ENCODE peak calls at places on chromosomes 6 and 20, in nine cellular contexts. One of them, this sample, is unnamed.

GRCh38 chr6:38876470-38876869 is 161.4 kb downstream of the DNAH8 start:
- DNase-seq in IMR-90: no peak
- DNase-seq in CD8-positive, alpha-beta memory T cell: peak; percentile 41
- DNase-seq in ovary: no peak
- DNase-seq in psoas muscle: no peak
- DNase-seq in OCI-LY7: no peak
- DNase-seq in right lobe of liver: no peak
- DNase-seq in HCT116: no peak
- DNase-seq in right cardiac atrium: no peak
- DNase-seq in this sample: no peak

GRCh38 chr20:49901588-49901987 is 13.7 kb downstream of the SPATA2 start:
- DNase-seq in HCT116: no peak
- DNase-seq in IMR-90: no peak
- DNase-seq in OCI-LY7: no peak
- DNase-seq in right lobe of liver: no peak
- DNase-seq in ovary: no peak
- DNase-seq in right cardiac atrium: no peak
- DNase-seq in psoas muscle: no peak
- DNase-seq in CD8-positive, alpha-beta memory T cell: no peak
- DNase-seq in this sample: no peak

GRCh38 chr6:15952231-15953151 is 176.4 kb upstream of the MYLIP start:
- DNase-seq in psoas muscle: no peak
- DNase-seq in IMR-90: no peak
- DNase-seq in HCT116: no peak
- DNase-seq in OCI-LY7: no peak
- DNase-seq in right lobe of liver: no peak
- DNase-seq in right cardiac atrium: no peak
- DNase-seq in CD8-positive, alpha-beta memory T cell: no peak
- DNase-seq in ovary: no peak
- DNase-seq in this sample: no peak

GRCh38 chr20:24969203-24970029 is 20.3 kb downstream of the CST7 start:
- DNase-seq in HCT116: no peak
- DNase-seq in psoas muscle: no peak
- DNase-seq in CD8-positive, alpha-beta memory T cell: no peak
- DNase-seq in right cardiac atrium: no peak
- DNase-seq in OCI-LY7: no peak
- DNase-seq in right lobe of liver: no peak
- DNase-seq in IMR-90: no peak
- DNase-seq in ovary: no peak
- DNase-seq in this sample: peak; percentile 38

GRCh38 chr6:160321729-160322505 is 26.3 kb upstream of the SLC22A3 start:
- DNase-seq in IMR-90: no peak
- DNase-seq in CD8-positive, alpha-beta memory T cell: no peak
- DNase-seq in ovary: no peak
- DNase-seq in psoas muscle: no peak
- DNase-seq in HCT116: no peak
- DNase-seq in right cardiac atrium: no peak
- DNase-seq in OCI-LY7: no peak
- DNase-seq in right lobe of liver: no peak
- DNase-seq in this sample: no peak

GRCh38 chr20:49199729-49200293 is 11.7 kb upstream of the STAU1 start:
- DNase-seq in IMR-90: no peak
- DNase-seq in OCI-LY7: no peak
- DNase-seq in CD8-positive, alpha-beta memory T cell: no peak
- DNase-seq in psoas muscle: no peak
- DNase-seq in right cardiac atrium: no peak
- DNase-seq in right lobe of liver: no peak
- DNase-seq in ovary: peak; percentile 3
- DNase-seq in HCT116: no peak
- DNase-seq in this sample: no peak

GRCh38 chr6:109318328-109318876 is 63.9 kb downstream of the CD164 start:
- DNase-seq in psoas muscle: peak; percentile 80
- DNase-seq in HCT116: no peak
- DNase-seq in right lobe of liver: peak; percentile 52
- DNase-seq in IMR-90: no peak
- DNase-seq in OCI-LY7: no peak
- DNase-seq in CD8-positive, alpha-beta memory T cell: no peak
- DNase-seq in right cardiac atrium: no peak
- DNase-seq in ovary: no peak
- DNase-seq in this sample: no peak

GRCh38 chr6:130602151-130602770 is 224.9 kb upstream of the SMLR1 start:
- DNase-seq in OCI-LY7: no peak
- DNase-seq in HCT116: peak; percentile 94
- DNase-seq in right cardiac atrium: no peak
- DNase-seq in CD8-positive, alpha-beta memory T cell: no peak
- DNase-seq in right lobe of liver: no peak
- DNase-seq in IMR-90: peak; percentile 98
- DNase-seq in ovary: no peak
- DNase-seq in psoas muscle: no peak
- DNase-seq in this sample: no peak

DNA sequence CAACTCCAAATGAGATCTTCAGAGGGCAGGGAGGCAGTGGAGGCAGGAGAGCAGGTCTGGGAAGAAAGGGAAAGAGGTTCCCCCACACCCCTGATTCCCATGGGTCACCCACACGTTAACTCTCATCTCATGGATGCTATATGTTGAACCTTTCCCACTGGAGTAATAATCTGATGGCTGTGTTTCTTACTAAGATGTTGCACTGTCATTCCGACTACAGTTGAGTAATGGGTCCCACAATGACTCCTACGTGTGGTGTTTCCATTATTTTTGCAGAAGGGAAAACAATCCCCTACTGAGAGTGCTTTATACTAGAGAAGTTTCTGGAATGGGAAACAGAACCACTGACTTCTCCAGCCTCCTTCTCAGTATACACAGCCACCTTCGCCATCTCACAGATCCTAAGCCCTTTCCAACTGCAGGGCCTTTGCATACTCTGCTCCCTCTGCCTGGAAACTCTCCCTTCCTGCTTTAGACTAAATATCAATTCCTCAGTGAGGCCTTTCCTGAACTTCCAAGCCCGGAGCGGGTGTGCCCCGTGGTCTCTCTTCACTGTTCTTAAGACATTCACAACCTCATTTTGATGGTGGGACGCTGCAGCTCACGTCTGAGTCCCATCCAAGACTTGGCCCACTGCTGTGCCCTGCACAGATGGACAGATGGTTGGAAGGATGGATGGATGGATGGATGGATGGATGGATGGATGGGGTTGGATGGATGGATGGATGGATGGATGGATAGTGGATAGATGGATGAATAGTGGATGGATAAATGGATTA is 238.6 kb upstream of the PMEPA1 start:
- DNase-seq in OCI-LY7: no peak
- DNase-seq in CD8-positive, alpha-beta memory T cell: no peak
- DNase-seq in ovary: no peak
- DNase-seq in right cardiac atrium: no peak
- DNase-seq in psoas muscle: no peak
- DNase-seq in IMR-90: no peak
- DNase-seq in HCT116: no peak
- DNase-seq in right lobe of liver: no peak
- DNase-seq in this sample: no peak
- H3K27ac ChIP-seq in OCI-LY7: no peak overlapping the region
- H3K27ac ChIP-seq in CD8-positive, alpha-beta memory T cell: no peak overlapping the region
- H3K27ac ChIP-seq in ovary: no peak overlapping the region
- H3K27ac ChIP-seq in right cardiac atrium: no peak overlapping the region
- H3K27ac ChIP-seq in psoas muscle: no peak overlapping the region
- H3K27ac ChIP-seq in IMR-90: no peak overlapping the region
- H3K27ac ChIP-seq in HCT116: no peak overlapping the region
- H3K27ac ChIP-seq in right lobe of liver: no peak overlapping the region
- H3K27ac ChIP-seq in this sample: no peak overlapping the region

GRCh38 chr20:62623488-62624324 is 18.6 kb upstream of the SLCO4A1 start:
- DNase-seq in HCT116: peak; percentile 73
- DNase-seq in OCI-LY7: peak; percentile 95
- DNase-seq in CD8-positive, alpha-beta memory T cell: peak; percentile 74
- DNase-seq in ovary: peak; percentile 96
- DNase-seq in right lobe of liver: peak; percentile 94
- DNase-seq in psoas muscle: peak; percentile 96
- DNase-seq in IMR-90: peak; percentile 68
- DNase-seq in right cardiac atrium: peak; percentile 96
- DNase-seq in this sample: peak; percentile 97

GRCh38 chr20:62622178-62622876 is 20.0 kb upstream of the SLCO4A1 start:
- DNase-seq in right lobe of liver: no peak
- DNase-seq in psoas muscle: peak; percentile 53
- DNase-seq in IMR-90: no peak
- DNase-seq in CD8-positive, alpha-beta memory T cell: no peak
- DNase-seq in HCT116: no peak
- DNase-seq in OCI-LY7: no peak
- DNase-seq in right cardiac atrium: no peak
- DNase-seq in ovary: no peak
- DNase-seq in this sample: no peak

GRCh38 chr20:62621251-62622110 is 20.8 kb upstream of the SLCO4A1 start:
- DNase-seq in CD8-positive, alpha-beta memory T cell: no peak
- DNase-seq in psoas muscle: peak; percentile 52
- DNase-seq in right lobe of liver: no peak
- DNase-seq in OCI-LY7: no peak
- DNase-seq in HCT116: no peak
- DNase-seq in ovary: no peak
- DNase-seq in right cardiac atrium: peak; percentile 58
- DNase-seq in IMR-90: no peak
- DNase-seq in this sample: no peak

GRCh38 chr20:62624325-62624690 is 18.0 kb upstream of the SLCO4A1 start:
- DNase-seq in right cardiac atrium: peak; percentile 67
- DNase-seq in HCT116: no peak
- DNase-seq in psoas muscle: peak; percentile 66
- DNase-seq in ovary: no peak
- DNase-seq in IMR-90: no peak
- DNase-seq in CD8-positive, alpha-beta memory T cell: no peak
- DNase-seq in right lobe of liver: no peak
- DNase-seq in OCI-LY7: peak; percentile 88
- DNase-seq in this sample: no peak

DNA sequence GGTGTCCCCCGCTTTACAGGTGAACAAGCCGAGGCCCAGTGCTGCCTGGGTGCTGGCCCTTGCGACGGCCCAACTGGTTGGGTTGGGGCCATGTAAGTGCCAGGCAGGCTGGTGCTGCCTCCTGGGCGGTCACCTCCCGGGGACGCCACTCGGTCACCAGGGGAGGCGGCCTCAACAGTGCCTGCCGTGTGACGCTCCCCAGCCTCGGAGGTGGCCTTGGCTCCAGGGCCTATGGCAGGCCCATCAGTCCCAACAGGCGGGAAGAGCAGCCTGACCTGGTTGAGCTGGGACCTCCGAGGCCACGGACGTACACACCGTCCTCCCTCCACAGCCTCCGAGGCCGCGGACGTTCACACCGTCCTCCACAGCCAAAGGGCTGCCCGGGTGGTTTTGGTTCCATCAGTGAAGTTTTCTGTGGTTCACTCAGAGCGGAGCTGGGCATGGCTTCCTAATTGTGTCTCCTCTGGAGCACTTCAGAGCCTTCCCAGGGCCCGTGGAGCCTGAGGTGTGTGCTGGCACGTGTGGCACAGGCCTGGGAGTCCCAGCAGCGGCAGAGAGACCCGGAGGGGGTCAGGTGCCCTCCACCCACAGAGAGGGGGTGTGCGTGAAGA is 19.3 kb upstream of the SLCO4A1 start:
- DNase-seq in HCT116: no peak
- DNase-seq in CD8-positive, alpha-beta memory T cell: no peak
- DNase-seq in OCI-LY7: no peak
- DNase-seq in right cardiac atrium: peak; percentile 55
- DNase-seq in psoas muscle: peak; percentile 55
- DNase-seq in right lobe of liver: no peak
- DNase-seq in ovary: no peak
- DNase-seq in IMR-90: no peak
- DNase-seq in this sample: no peak
- H3K4me1 ChIP-seq in HCT116: peaks cover 39% of the 10 kb centered on the region
- H3K4me1 ChIP-seq in CD8-positive, alpha-beta memory T cell: peaks cover 23% of the 10 kb centered on the region
- H3K4me1 ChIP-seq in OCI-LY7: peaks cover 51% of the 10 kb centered on the region
- H3K4me1 ChIP-seq in right cardiac atrium: peaks cover 12% of the 10 kb centered on the region
- H3K4me1 ChIP-seq in psoas muscle: peaks cover 24% of the 10 kb centered on the region
- H3K4me1 ChIP-seq in right lobe of liver: peaks cover 17% of the 10 kb centered on the region
- H3K4me1 ChIP-seq in ovary: peaks cover 13% of the 10 kb centered on the region
- H3K4me1 ChIP-seq in IMR-90: peaks cover 10% of the 10 kb centered on the region
- H3K4me1 ChIP-seq in this sample: no peaks in the 10 kb centered on the region

DNA sequence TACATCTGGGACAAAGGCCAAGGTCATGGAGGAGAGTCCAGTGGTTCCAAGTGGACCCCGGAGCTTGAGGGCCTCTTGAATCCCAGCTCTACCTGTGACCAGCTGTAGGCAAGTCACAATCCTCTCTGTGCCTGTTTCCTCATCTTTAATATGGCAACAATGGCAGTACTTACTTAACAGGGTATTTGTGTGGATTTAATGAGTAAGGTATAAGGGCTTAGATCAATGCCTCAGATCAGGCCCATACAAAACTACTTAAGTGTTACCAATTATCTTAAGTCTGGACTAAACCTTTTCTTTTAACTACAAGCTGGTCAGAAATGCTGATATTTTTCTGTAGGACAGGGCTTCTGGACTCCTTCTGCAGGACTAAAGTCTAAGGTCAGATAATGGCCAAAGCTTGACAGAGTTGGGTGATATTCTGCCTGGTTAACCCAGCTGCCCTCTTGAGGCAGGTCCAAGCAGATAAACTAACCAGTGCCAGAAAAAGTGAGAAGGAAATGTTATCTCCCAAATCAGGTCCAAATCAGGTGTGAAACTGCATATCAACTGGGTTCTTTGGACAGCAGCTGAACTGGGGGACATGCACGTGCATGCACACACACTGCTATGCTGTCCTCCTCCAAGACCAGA is 2.2 kb downstream of the SULF2 start:
- DNase-seq in right cardiac atrium: no peak
- DNase-seq in IMR-90: no peak
- DNase-seq in ovary: no peak
- DNase-seq in OCI-LY7: no peak
- DNase-seq in HCT116: no peak
- DNase-seq in right lobe of liver: no peak
- DNase-seq in CD8-positive, alpha-beta memory T cell: no peak
- DNase-seq in psoas muscle: no peak
- DNase-seq in this sample: no peak
- H3K4me3 ChIP-seq in right cardiac atrium: no peak overlapping the region
- H3K4me3 ChIP-seq in IMR-90: no peak overlapping the region
- H3K4me3 ChIP-seq in ovary: no peak overlapping the region
- H3K4me3 ChIP-seq in OCI-LY7: no peak overlapping the region
- H3K4me3 ChIP-seq in HCT116: no peak overlapping the region
- H3K4me3 ChIP-seq in right lobe of liver: no peak overlapping the region
- H3K4me3 ChIP-seq in CD8-positive, alpha-beta memory T cell: no peak overlapping the region
- H3K4me3 ChIP-seq in psoas muscle: no peak overlapping the region
- H3K4me3 ChIP-seq in this sample: no peak overlapping the region

GRCh38 chr6:10545482-10545881 is 24.3 kb downstream of the GCNT2 start:
- DNase-seq in right cardiac atrium: no peak
- DNase-seq in IMR-90: no peak
- DNase-seq in right lobe of liver: no peak
- DNase-seq in OCI-LY7: no peak
- DNase-seq in psoas muscle: no peak
- DNase-seq in HCT116: no peak
- DNase-seq in ovary: no peak
- DNase-seq in CD8-positive, alpha-beta memory T cell: no peak
- DNase-seq in this sample: no peak

GRCh38 chr6:10542135-10542689 is 21.1 kb downstream of the GCNT2 start:
- DNase-seq in psoas muscle: no peak
- DNase-seq in right cardiac atrium: no peak
- DNase-seq in IMR-90: no peak
- DNase-seq in HCT116: no peak
- DNase-seq in CD8-positive, alpha-beta memory T cell: no peak
- DNase-seq in OCI-LY7: no peak
- DNase-seq in right lobe of liver: no peak
- DNase-seq in ovary: no peak
- DNase-seq in this sample: no peak

GRCh38 chr6:10552237-10552810 is 31.2 kb downstream of the GCNT2 start:
- DNase-seq in right lobe of liver: no peak
- DNase-seq in psoas muscle: no peak
- DNase-seq in CD8-positive, alpha-beta memory T cell: no peak
- DNase-seq in IMR-90: no peak
- DNase-seq in HCT116: no peak
- DNase-seq in right cardiac atrium: no peak
- DNase-seq in ovary: no peak
- DNase-seq in OCI-LY7: no peak
- DNase-seq in this sample: no peak

GRCh38 chr6:10543488-10543887 is 22.3 kb downstream of the GCNT2 start:
- DNase-seq in OCI-LY7: no peak
- DNase-seq in HCT116: no peak
- DNase-seq in psoas muscle: no peak
- DNase-seq in right cardiac atrium: no peak
- DNase-seq in ovary: no peak
- DNase-seq in right lobe of liver: no peak
- DNase-seq in CD8-positive, alpha-beta memory T cell: no peak
- DNase-seq in IMR-90: no peak
- DNase-seq in this sample: no peak

DNA sequence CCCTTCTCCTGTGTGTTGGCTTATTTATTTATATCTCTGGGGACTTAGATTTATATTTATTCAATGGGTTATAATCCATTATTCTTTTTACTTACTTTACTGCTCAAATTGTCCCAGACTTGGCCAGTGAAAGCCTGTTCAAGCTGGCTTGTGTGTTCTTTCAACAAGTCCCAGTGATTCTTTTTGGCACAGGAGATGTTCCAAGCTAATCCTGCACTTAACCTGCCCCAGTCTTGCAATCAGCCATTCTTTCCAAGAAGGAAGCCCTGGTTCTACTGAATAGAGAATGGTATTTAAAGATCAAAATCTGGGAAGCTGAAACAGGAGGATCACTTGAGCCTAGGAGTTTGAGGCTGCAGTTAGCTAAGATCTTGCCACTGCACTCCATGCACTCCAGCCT is 26.7 kb downstream of the GCNT2 start:
- DNase-seq in OCI-LY7: no peak
- DNase-seq in HCT116: no peak
- DNase-seq in right cardiac atrium: no peak
- DNase-seq in ovary: no peak
- DNase-seq in CD8-positive, alpha-beta memory T cell: no peak
- DNase-seq in psoas muscle: no peak
- DNase-seq in right lobe of liver: no peak
- DNase-seq in IMR-90: no peak
- DNase-seq in this sample: no peak
- H3K27ac ChIP-seq in OCI-LY7: no peak overlapping the region
- H3K27ac ChIP-seq in HCT116: no peak overlapping the region
- H3K27ac ChIP-seq in right cardiac atrium: no peak overlapping the region
- H3K27ac ChIP-seq in ovary: no peak overlapping the region
- H3K27ac ChIP-seq in CD8-positive, alpha-beta memory T cell: no peak overlapping the region
- H3K27ac ChIP-seq in psoas muscle: no peak overlapping the region
- H3K27ac ChIP-seq in right lobe of liver: no peak overlapping the region
- H3K27ac ChIP-seq in IMR-90: no peak overlapping the region
- H3K27ac ChIP-seq in this sample: no peak overlapping the region